ENCODE peak calls at places on chromosomes 1 and 21, in nine cellular contexts. Z is breast epithelium; K is IMR-90; L is Karpas-422; S is ovary; R is lung; I is right cardiac atrium; Y is CD8-positive, alpha-beta memory T cell; J is upper lobe of right lung. U is an unnamed sample.

GRCh38 chr21:37435120-37435519 is 68.5 kb downstream of the DYRK1A start:
- DNase-seq in Z (no peak), K (peak; percentile 80), L (peak; percentile 71), S (no peak), R (no peak), I (peak; percentile 34), Y (peak; percentile 78), J (no peak), U (peak; percentile 39)

GRCh38 chr1:109840011-109840629 is 70.5 kb upstream of the CSF1 start:
- DNase-seq in Z (no peak), K (peak; percentile 55), L (no peak), S (no peak), R (no peak), I (no peak), Y (no peak), J (no peak), U (no peak)

GRCh38 chr1:147717706-147718097 is 42.7 kb downstream of the GJA5 start:
- DNase-seq in Z (no peak), K (no peak), L (no peak), S (no peak), R (no peak), I (no peak), Y (no peak), J (no peak), U (no peak)

GRCh38 chr1:15940110-15941043 is 35.5 kb downstream of the ZBTB17 start:
- DNase-seq in Z (no peak), K (no peak), L (no peak), S (no peak), R (no peak), I (no peak), Y (no peak), J (peak; percentile 21), U (no peak)

GRCh38 chr1:7454895-7455784 is 316.0 kb upstream of the VAMP3 start:
- DNase-seq in Z (no peak), K (no peak), L (no peak), S (peak; percentile 54), R (no peak), I (no peak), Y (no peak), J (no peak), U (no peak)

GRCh38 chr21:45000637-45001133 is 60.9 kb downstream of the SLX9 start:
- DNase-seq in Z (no peak), K (no peak), L (no peak), S (no peak), R (no peak), I (peak; percentile 4), Y (no peak), J (peak; percentile 50), U (no peak)

GRCh38 chr1:50972766-50973165 is 2.7 kb downstream of the CDKN2C start:
- DNase-seq in Z (no peak), K (no peak), L (no peak), S (no peak), R (no peak), I (no peak), Y (no peak), J (no peak), U (no peak)

GRCh38 chr1:236156512-236157208 is 14.3 kb downstream of the GPR137B start:
- DNase-seq in Z (no peak), K (no peak), L (peak; percentile 97), S (no peak), R (peak; percentile 46), I (peak; percentile 51), Y (no peak), J (peak; percentile 64), U (no peak)

GRCh38 chr1:218401896-218402770 is 57.0 kb downstream of the TGFB2 start:
- DNase-seq in Z (no peak), K (peak; percentile 64), L (no peak), S (no peak), R (no peak), I (no peak), Y (no peak), J (no peak), U (peak; percentile 70)

GRCh38 chr1:224192082-224192786 is 9.2 kb downstream of the DEGS1 start:
- DNase-seq in Z (no peak), K (no peak), L (peak; percentile 4), S (no peak), R (no peak), I (no peak), Y (no peak), J (no peak), U (no peak)

GRCh38 chr1:205077158-205077933 is 6.9 kb downstream of the TMEM81 start:
- DNase-seq in Z (no peak), K (no peak), L (no peak), S (no peak), R (no peak), I (no peak), Y (no peak), J (no peak), U (no peak)

GRCh38 chr1:54227091-54227602 is 27.2 kb downstream of the MRPL37 start:
- DNase-seq in Z (no peak), K (peak; percentile 51), L (no peak), S (no peak), R (no peak), I (no peak), Y (no peak), J (no peak), U (no peak)

GRCh38 chr1:54228638-54229079 is 28.7 kb downstream of the MRPL37 start:
- DNase-seq in Z (no peak), K (no peak), L (no peak), S (no peak), R (no peak), I (no peak), Y (no peak), J (no peak), U (no peak)

GRCh38 chr1:54229281-54229891 is 29.4 kb downstream of the MRPL37 start:
- DNase-seq in Z (no peak), K (peak; percentile 72), L (no peak), S (peak; percentile 45), R (no peak), I (no peak), Y (no peak), J (no peak), U (no peak)

GRCh38 chr1:54225986-54226559 is 26.1 kb downstream of the MRPL37 start:
- DNase-seq in Z (no peak), K (no peak), L (no peak), S (no peak), R (no peak), I (no peak), Y (no peak), J (no peak), U (no peak)

GRCh38 chr1:54227836-54228435 is 28.0 kb downstream of the MRPL37 start:
- DNase-seq in Z (no peak), K (no peak), L (no peak), S (no peak), R (no peak), I (no peak), Y (no peak), J (no peak), U (no peak)
- H3K27ac ChIP-seq in Z (no peak overlapping the region), K (no peak overlapping the region), L (no peak overlapping the region), S (no peak overlapping the region), R (no peak overlapping the region), I (no peak overlapping the region), Y (no peak overlapping the region), J (no peak overlapping the region), U (no peak overlapping the region)

GRCh38 chr1:231337472-231338269 is at the start of gene EXOC8:
- DNase-seq in Z (peak; percentile 96), K (peak; percentile 96), L (peak; percentile 98), S (peak; percentile 96), R (peak; percentile 95), I (peak; percentile 94), Y (peak; percentile 99), J (peak; percentile 97), U (peak; percentile 94)

GRCh38 chr1:231337043-231337471 is 595 bp downstream of the EXOC8 start:
- DNase-seq in Z (peak; percentile 56), K (no peak), L (no peak), S (no peak), R (no peak), I (no peak), Y (no peak), J (no peak), U (no peak)

GRCh38 chr1:231334952-231335351 is 2.7 kb downstream of the EXOC8 start:
- DNase-seq in Z (no peak), K (no peak), L (no peak), S (no peak), R (no peak), I (no peak), Y (no peak), J (no peak), U (no peak)

GRCh38 chr1:231334079-231334666 is 3.5 kb downstream of the EXOC8 start:
- DNase-seq in Z (no peak), K (no peak), L (no peak), S (no peak), R (no peak), I (no peak), Y (no peak), J (no peak), U (no peak)

GRCh38 chr1:231335663-231336602 is 1.7 kb downstream of the EXOC8 start:
- DNase-seq in Z (no peak), K (no peak), L (no peak), S (no peak), R (no peak), I (no peak), Y (no peak), J (no peak), U (no peak)
- H3K4me3 ChIP-seq in Z (peak overlapping the region; percentile 72), K (peak overlapping the region; percentile 75), L (peak overlapping the region; percentile 100), S (peak overlapping the region; percentile 69), R (peak overlapping the region; percentile 97), I (peak overlapping the region; percentile 78), Y (peak overlapping the region; percentile 100), J (peak overlapping the region; percentile 98), U (peak overlapping the region; percentile 99)

DNA sequence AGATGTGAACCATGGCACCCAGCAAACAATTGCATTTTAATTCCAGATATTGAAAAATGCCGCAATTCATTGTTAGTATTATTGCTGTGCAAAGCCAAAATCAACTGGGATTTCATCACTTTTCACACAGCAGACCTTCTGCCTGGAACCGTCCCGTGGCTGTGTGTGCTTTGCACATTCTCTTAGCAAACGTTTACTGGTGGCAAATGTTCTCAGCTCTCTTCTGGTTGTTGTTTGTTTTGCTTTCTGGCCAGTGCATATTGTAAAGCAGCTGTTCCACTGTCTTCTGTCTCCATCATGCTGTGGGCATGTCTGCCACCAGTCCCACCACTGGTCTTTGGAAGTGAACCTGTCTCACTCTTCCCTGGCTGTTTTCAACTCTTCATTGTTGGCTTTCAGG is 19.8 kb upstream of the TTLL10 start:
- DNase-seq in Z (no peak), K (peak; percentile 8), L (no peak), S (no peak), R (no peak), I (no peak), Y (no peak), J (no peak), U (no peak)
- H3K27ac ChIP-seq in Z (peak overlapping the region; percentile 25), K (no peak overlapping the region), L (no peak overlapping the region), S (no peak overlapping the region), R (no peak overlapping the region), I (no peak overlapping the region), Y (no peak overlapping the region), J (no peak overlapping the region), U (no peak overlapping the region)

DNA sequence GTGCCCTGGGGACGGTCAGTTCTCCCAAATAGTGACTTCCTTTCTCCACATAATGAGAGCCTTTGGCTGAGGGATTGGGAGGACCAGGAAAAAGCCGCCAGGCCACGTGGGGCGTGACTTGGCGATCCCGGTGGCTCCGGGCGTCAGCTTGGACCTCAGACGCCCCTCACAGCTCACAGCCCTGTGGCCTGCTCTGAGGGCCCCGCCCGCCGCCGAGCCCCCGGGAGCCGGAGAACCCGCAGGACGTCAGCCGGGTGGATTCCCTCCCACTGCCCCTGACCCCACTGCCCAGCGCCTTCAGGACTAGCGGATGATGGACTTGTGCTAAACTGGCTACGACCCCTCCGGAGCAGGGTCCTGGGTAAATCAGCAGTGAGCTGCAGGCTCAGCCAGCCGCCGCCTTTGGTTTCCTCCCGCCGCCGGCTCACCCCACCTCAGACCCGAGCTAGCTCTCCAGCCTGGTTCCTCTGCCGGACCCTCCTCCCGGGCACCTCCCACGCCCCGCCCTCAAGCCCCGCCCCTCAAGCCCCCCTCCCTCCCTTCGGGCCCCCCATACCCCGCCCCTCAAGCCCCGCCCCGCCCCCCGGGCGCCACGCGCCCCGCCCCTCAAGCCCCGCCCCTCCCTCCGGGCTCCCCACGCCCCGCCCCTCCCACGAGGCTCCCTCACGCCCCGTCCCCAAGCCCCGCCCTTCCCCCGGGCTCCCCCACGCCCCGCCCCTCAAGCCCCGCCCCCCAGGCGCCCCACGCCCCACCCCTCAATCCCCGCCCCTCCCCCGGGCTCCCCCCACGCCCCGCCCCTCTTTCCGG is 10.0 kb upstream of the FAAP20 start:
- DNase-seq in Z (peak; percentile 75), K (peak; percentile 33), L (no peak), S (peak; percentile 89), R (peak; percentile 84), I (peak; percentile 89), Y (peak; percentile 56), J (peak; percentile 91), U (no peak)
- H3K4me3 ChIP-seq in Z (peak overlapping the region; percentile 51), K (peak overlapping the region; percentile 67), L (no peak overlapping the region), S (peak overlapping the region; percentile 40), R (no peak overlapping the region), I (peak overlapping the region; percentile 56), Y (peak overlapping the region; percentile 15), J (peak overlapping the region; percentile 47), U (peak overlapping the region; percentile 63)